ENCODE peak calls at places on chromosomes 16 and 17, in ten cellular contexts. U, S, R, B, F, I, W, E, V and G are unnamed samples.

GRCh38 chr16:25210758-25211157 is 6.0 kb upstream of the AQP8 start:
- DNase-seq in U (no peak), S (peak; percentile 39), R (no peak), B (peak; percentile 1), F (no peak), I (no peak), W (peak; percentile 84), E (no peak), V (no peak), G (no peak)

GRCh38 chr17:78981010-78981888 is 1.5 kb upstream of the LGALS3BP start:
- DNase-seq in U (no peak), S (no peak), R (no peak), B (no peak), F (no peak), I (no peak), W (no peak), E (no peak), V (no peak), G (no peak)

GRCh38 chr16:58458634-58459343 is 41.2 kb upstream of the NDRG4 start:
- DNase-seq in U (no peak), S (no peak), R (no peak), B (no peak), F (no peak), I (no peak), W (no peak), E (no peak), V (no peak), G (no peak)

GRCh38 chr16:16782153-16782552 is 403.2 kb downstream of the NPIPA7 start:
- DNase-seq in U (no peak), S (no peak), R (no peak), B (no peak), F (no peak), I (no peak), W (no peak), E (no peak), V (no peak), G (no peak)

GRCh38 chr17:32909787-32910369 is 18.1 kb upstream of the TMEM98 start:
- DNase-seq in U (no peak), S (peak; percentile 89), R (peak; percentile 3), B (peak; percentile 55), F (peak; percentile 42), I (peak; percentile 88), W (peak; percentile 89), E (peak; percentile 86), V (peak; percentile 20), G (no peak)

GRCh38 chr17:2730764-2731353 is 18.6 kb downstream of the CCDC92B start:
- DNase-seq in U (no peak), S (no peak), R (no peak), B (no peak), F (no peak), I (no peak), W (no peak), E (no peak), V (no peak), G (no peak)

GRCh38 chr16:81973737-81974136 is 37.5 kb downstream of the SDR42E1 start:
- DNase-seq in U (no peak), S (no peak), R (no peak), B (no peak), F (no peak), I (no peak), W (no peak), E (no peak), V (no peak), G (no peak)

GRCh38 chr16:67252806-67253497 is 4.2 kb downstream of the SLC9A5 start:
- DNase-seq in U (no peak), S (no peak), R (no peak), B (no peak), F (no peak), I (no peak), W (no peak), E (peak; percentile 6), V (no peak), G (no peak)

GRCh38 chr17:54408741-54409140 is 491.9 kb upstream of the TOM1L1 start:
- DNase-seq in U (no peak), S (no peak), R (no peak), B (no peak), F (no peak), I (no peak), W (peak; percentile 61), E (no peak), V (no peak), G (no peak)

GRCh38 chr17:4616456-4616855 is 25.0 kb downstream of the ALOX15 start:
- DNase-seq in U (no peak), S (no peak), R (no peak), B (no peak), F (no peak), I (no peak), W (no peak), E (no peak), V (no peak), G (no peak)